ENCODE peak calls at places on chromosomes 16 and 17, in four cellular contexts. T is AG04450, A is neural progenitor cell, U is HCT116. Q is an unnamed sample.

GRCh38 chr16:81099958-81100357 is 3.8 kb upstream of the GCSH start:
- DNase-seq in A (no peak), U (no peak), T (no peak), Q (no peak)

GRCh38 chr17:63925615-63926014 is 6.5 kb downstream of the CD79B start:
- DNase-seq in T (no peak), A (no peak), U (no peak), Q (no peak)

GRCh38 chr16:88309174-88309904 is 73.4 kb upstream of the ZNF469 start:
- DNase-seq in T (no peak), A (no peak), U (no peak), Q (no peak)

GRCh38 chr17:41907185-41907556 is 11.6 kb downstream of the ACLY start:
- DNase-seq in U (no peak), A (no peak), T (no peak), Q (peak)

GRCh38 chr16:24074574-24074973 is 181.6 kb upstream of the CACNG3 start:
- DNase-seq in A (no peak), U (no peak), T (no peak), Q (no peak)

GRCh38 chr17:67138392-67138791 is 94.0 kb downstream of the CACNG1 start:
- DNase-seq in T (no peak), A (no peak), U (no peak), Q (no peak)

GRCh38 chr16:56617212-56618085 is 8.1 kb upstream of the MT1E start:
- DNase-seq in U (no peak), T (no peak), A (peak), Q (peak)

GRCh38 chr16:68417711-68418301 is 30.5 kb downstream of the SMPD3 start:
- DNase-seq in T (no peak), U (no peak), A (no peak), Q (no peak)

GRCh38 chr17:66647391-66647983 is 187.4 kb upstream of the CACNG5 start:
- DNase-seq in A (no peak), T (no peak), U (no peak), Q (peak)

GRCh38 chr16:24863582-24864437 is 18.0 kb downstream of the SLC5A11 start:
- DNase-seq in T (no peak), U (no peak), A (no peak), Q (no peak)

GRCh38 chr17:41697122-41697962 is 8.7 kb downstream of the EIF1 start:
- DNase-seq in U (no peak), A (no peak), T (no peak), Q (peak)

GRCh38 chr16:70576431-70577255 is 53.0 kb downstream of the SF3B3 start:
- DNase-seq in U (no peak), A (no peak), T (peak), Q (peak)

GRCh38 chr16:3135120-3135715 is 389 bp downstream of the ZNF213 start:
- DNase-seq in T (no peak), U (no peak), A (no peak), Q (no peak)

GRCh38 chr16:16871196-16871595 is 492.3 kb downstream of the NPIPA7 start:
- DNase-seq in U (no peak), A (peak), T (no peak), Q (no peak)

GRCh38 chr17:31604936-31605335 is 213.5 kb downstream of the RAB11FIP4 start:
- DNase-seq in T (no peak), U (no peak), A (no peak), Q (no peak)

GRCh38 chr16:30758988-30759461 is 2.8 kb downstream of the CFAP119 start:
- DNase-seq in U (no peak), T (no peak), A (no peak), Q (no peak)

GRCh38 chr17:28346746-28347246 is 10.5 kb downstream of the POLDIP2 start:
- DNase-seq in T (no peak), U (no peak), A (peak), Q (no peak)
- TF ChIP-seq CTCF in T (peak), U (peak), A (peak), Q (peak)

DNA sequence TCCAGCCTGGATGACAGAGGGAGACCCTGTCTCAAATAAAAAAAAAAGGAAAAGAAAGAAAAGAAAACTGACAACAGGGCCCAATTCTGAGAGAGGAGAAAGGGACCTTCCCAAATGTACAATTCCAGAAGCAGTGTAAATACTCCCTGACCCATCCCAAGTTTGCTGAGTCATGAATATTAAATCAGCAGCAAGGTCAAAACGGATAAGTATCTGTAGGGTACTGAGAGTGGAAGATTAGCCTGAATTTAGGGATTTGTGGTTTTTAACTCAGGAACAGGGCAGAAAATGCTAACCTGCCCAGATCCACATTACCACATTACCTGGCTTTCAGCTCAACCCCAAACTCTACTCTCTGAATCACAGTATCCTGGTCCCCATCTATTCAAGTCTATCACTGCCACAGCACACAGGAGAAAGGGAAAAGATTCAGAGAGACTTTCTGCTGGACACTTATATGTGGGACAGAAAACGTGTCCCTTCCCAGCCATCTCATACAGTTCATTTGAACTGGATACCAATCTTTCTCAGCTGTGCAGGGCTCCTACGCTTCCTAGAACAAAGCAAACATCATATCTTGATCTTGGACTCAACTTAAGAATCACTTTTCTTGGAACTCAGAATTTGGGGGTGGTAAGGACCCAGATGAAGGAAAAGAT is 2.9 kb downstream of the FXR2 start:
- DNase-seq in T (no peak), A (no peak), U (no peak), Q (no peak)
- H3K4me3 ChIP-seq in T (peak), A (peak), U (no peak), Q (peak)

GRCh38 chr16:5649762-5650445 is 552.3 kb upstream of the EEF2KMT start:
- DNase-seq in U (no peak), A (no peak), T (no peak), Q (no peak)

GRCh38 chr16:5653041-5653440 is 555.4 kb upstream of the EEF2KMT start:
- DNase-seq in U (no peak), T (no peak), A (no peak), Q (no peak)

DNA sequence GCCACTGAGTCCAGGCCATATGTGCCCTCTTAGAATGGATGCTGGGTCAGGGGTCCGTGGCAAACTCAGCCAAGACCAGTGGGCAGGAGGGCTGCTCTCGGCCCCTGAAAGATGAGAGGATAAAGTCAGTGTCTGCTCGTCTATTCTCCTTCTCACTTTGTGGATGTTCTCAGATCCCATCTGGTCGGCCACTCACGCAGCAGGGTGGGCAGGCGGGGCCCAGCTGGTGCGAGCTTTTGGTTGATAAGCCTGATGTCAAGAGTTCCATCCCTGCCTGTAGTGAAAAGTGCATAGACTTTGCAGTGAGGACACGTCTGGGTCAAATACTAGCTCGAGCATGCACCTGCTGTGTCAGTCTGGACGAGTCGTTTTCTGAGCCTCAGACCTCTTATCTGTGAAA is 556.2 kb upstream of the EEF2KMT start:
- DNase-seq in T (no peak), U (no peak), A (no peak), Q (no peak)
- TF ChIP-seq CTCF in T (no peak), U (no peak), A (no peak), Q (no peak)

GRCh38 chr16:19348578-19349315 is 63.2 kb downstream of the CLEC19A start:
- DNase-seq in T (no peak), U (no peak), A (peak), Q (no peak)
- H3K4me3 ChIP-seq in T (no peak), U (no peak), A (peak), Q (no peak)

DNA sequence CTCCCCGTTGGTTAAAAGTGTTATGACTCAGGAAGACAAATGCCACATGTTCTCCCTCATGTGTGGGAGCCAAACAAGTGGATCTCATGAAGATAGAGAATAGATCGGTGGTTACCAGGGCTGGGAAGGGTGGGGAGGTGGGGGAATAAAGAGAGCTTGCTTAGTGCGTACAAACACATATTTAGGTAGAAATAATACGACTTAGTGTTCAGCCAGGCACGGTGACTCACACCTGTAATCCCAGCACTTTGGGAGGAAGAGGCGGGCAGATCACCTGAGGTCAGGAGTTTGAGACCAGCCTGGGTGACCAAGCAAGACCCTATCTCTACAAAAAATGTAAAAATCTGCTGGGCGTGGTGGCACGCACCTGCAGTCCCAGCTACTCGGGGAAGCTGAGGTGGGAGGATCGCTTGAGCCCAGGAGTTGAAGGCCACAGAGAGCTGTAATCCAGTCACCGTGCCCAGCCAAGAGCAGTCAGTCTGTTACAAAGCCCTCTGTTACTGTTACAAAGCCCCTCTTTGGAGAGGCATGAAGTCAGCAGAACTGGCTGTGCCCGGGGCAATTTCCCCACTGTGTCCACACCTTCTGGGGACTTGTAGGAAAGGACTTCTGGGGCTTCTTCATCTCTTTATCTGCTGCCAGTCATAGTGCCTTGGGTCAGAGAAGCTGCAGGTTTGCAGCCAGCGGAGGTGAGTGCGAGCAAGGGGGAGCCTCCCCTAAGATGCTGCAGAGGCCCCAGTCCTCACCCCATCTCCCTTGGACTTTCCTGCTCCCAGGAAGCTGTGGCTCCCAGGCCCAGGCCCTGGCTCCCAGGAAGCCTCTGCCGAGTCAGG is 4.3 kb upstream of the ALDH3A1 start:
- DNase-seq in T (no peak), U (no peak), A (no peak), Q (no peak)
- TF ChIP-seq CTCF in T (no peak), U (no peak), A (no peak), Q (no peak)

DNA sequence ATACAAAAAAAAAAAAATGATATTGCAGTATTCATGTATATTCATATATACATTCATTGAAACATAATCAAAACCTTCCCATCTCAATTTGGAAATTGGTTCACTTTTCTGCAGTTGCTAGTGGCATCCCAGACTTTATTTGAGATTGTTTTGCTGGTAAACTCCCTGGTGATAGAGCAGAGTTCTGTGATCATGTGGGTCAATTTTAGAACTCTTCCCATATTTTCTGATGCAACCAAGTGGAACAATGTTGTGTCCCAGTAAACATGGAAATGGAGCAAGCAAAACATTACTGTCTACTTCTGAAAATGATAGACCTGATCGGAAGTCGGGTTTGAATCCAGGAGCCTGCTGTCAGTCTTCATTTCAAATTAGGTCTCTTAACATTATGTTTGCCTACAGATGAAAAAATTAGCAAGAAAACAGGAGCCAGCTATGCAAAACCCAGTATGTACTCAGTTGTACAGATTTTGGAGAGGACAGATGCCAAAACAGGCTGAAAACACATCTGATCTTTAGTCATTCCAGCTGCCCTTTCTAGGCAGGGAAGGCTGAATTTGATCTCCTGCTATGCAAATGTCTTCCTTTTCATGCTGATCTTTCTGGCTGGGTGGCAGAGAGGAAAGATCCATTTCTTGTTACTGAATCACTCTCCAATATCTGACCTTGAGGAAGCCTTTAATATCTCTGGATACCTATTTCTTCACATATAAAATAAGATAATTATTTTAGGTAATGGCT is 786.6 kb upstream of the SOX9 start:
- DNase-seq in A (peak), U (no peak), T (no peak), Q (peak)
- H3K4me3 ChIP-seq in A (no peak), U (no peak), T (no peak), Q (no peak)

GRCh38 chr17:565506-565905 is 149.1 kb downstream of the VPS53 start:
- DNase-seq in U (no peak), A (no peak), T (no peak), Q (no peak)
- TF ChIP-seq CTCF in U (peak), A (peak), T (peak), Q (no peak)

GRCh38 chr17:51085150-51085805 is 35.4 kb downstream of the SPAG9 start:
- DNase-seq in U (no peak), T (no peak), A (no peak), Q (peak)
- H3K4me3 ChIP-seq in U (no peak), T (peak), A (no peak), Q (no peak)

DNA sequence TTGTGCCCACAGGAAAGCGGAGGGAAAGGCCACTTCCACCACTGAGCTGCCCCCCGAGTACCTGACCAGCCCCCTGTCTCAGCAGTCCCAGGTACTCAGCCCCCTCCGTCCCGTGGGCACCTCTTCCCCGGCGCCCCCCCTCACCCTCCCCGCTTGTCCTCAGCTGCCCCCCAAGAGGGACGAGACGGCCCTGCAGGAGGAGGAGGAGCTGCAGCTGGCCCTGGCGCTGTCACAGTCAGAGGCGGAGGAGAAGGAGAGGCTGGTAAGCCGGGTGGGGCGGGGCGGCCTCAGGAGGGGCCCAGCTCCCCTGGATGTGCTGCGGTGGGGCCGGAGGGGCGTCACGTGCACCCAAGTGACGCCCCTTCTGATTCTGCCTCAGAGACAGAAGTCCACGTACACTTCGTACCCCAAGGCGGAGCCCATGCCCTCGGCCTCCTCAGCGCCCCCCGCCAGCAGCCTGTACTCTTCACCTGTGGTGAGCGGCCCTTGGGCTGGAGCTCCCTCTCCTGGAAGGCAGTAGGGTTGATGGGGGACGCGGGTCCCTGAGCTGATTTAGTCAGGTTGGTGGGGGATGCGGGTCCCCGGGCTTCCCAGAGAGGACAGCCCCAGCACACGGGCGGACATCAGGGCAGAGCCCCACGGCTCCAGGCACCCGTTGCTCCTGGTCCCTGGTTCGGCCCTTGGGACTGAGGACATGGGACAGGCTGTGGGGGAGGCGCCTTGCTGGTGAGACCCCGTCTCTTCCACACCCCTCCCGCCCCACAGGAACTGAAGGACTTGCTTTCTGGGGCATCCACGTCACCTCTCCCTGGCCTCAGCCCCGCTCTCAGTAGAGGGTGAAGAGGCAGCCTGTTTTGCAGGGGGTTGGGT is 9.4 kb upstream of the MRPL12 start:
- DNase-seq in T (no peak), U (no peak), A (no peak), Q (no peak)
- TF ChIP-seq CTCF in T (no peak), U (no peak), A (no peak), Q (no peak)